ENCODE peak calls at places on chromosomes 12 and 14, in nine cellular contexts. One of them, this sample, is unnamed.

GRCh38 chr14:97180304-97181200 is 383.4 kb downstream of the VRK1 start:
- DNase-seq in DMS79: no peak
- DNase-seq in mucosa of gallbladder: no peak
- DNase-seq in adrenal gland: peak
- DNase-seq in NCI-H1694: no peak
- DNase-seq in AG04450: no peak
- DNase-seq in ACHN: peak
- DNase-seq in stimulated activated CD8-positive, alpha-beta memory T cell treated with anti-CD3 and anti-CD28 coated beads, Interleukin-4, amount 100 ng/mL, for 24 hours: no peak
- DNase-seq in right lobe of liver: no peak
- DNase-seq in this sample: no peak

GRCh38 chr12:57214398-57214781 is 2.2 kb upstream of the NXPH4 start:
- DNase-seq in DMS79: peak
- DNase-seq in adrenal gland: peak
- DNase-seq in AG04450: peak
- DNase-seq in stimulated activated CD8-positive, alpha-beta memory T cell treated with anti-CD3 and anti-CD28 coated beads, Interleukin-4, amount 100 ng/mL, for 24 hours: peak
- DNase-seq in NCI-H1694: peak
- DNase-seq in right lobe of liver: no peak
- DNase-seq in mucosa of gallbladder: peak
- DNase-seq in ACHN: peak
- DNase-seq in this sample: no peak

GRCh38 chr14:51401272-51401671 is 161.2 kb downstream of the TMX1 start:
- DNase-seq in adrenal gland: no peak
- DNase-seq in ACHN: no peak
- DNase-seq in AG04450: no peak
- DNase-seq in DMS79: no peak
- DNase-seq in NCI-H1694: no peak
- DNase-seq in stimulated activated CD8-positive, alpha-beta memory T cell treated with anti-CD3 and anti-CD28 coated beads, Interleukin-4, amount 100 ng/mL, for 24 hours: no peak
- DNase-seq in mucosa of gallbladder: no peak
- DNase-seq in right lobe of liver: no peak
- DNase-seq in this sample: no peak

GRCh38 chr14:69319911-69320310 is 60.0 kb downstream of the GALNT16 start:
- DNase-seq in NCI-H1694: no peak
- DNase-seq in DMS79: no peak
- DNase-seq in mucosa of gallbladder: no peak
- DNase-seq in AG04450: no peak
- DNase-seq in stimulated activated CD8-positive, alpha-beta memory T cell treated with anti-CD3 and anti-CD28 coated beads, Interleukin-4, amount 100 ng/mL, for 24 hours: no peak
- DNase-seq in ACHN: no peak
- DNase-seq in adrenal gland: peak
- DNase-seq in right lobe of liver: peak
- DNase-seq in this sample: no peak

GRCh38 chr12:14884458-14884878 is 1.2 kb downstream of the MGP start:
- DNase-seq in right lobe of liver: peak
- DNase-seq in DMS79: peak
- DNase-seq in ACHN: peak
- DNase-seq in NCI-H1694: peak
- DNase-seq in stimulated activated CD8-positive, alpha-beta memory T cell treated with anti-CD3 and anti-CD28 coated beads, Interleukin-4, amount 100 ng/mL, for 24 hours: peak
- DNase-seq in AG04450: peak
- DNase-seq in mucosa of gallbladder: peak
- DNase-seq in adrenal gland: peak
- DNase-seq in this sample: peak

GRCh38 chr12:100566887-100567637 is 6.4 kb upstream of the GAS2L3 start:
- DNase-seq in DMS79: no peak
- DNase-seq in AG04450: no peak
- DNase-seq in ACHN: no peak
- DNase-seq in right lobe of liver: no peak
- DNase-seq in NCI-H1694: no peak
- DNase-seq in stimulated activated CD8-positive, alpha-beta memory T cell treated with anti-CD3 and anti-CD28 coated beads, Interleukin-4, amount 100 ng/mL, for 24 hours: no peak
- DNase-seq in adrenal gland: peak
- DNase-seq in mucosa of gallbladder: peak
- DNase-seq in this sample: no peak

GRCh38 chr12:67920432-67920831 is 68.8 kb upstream of the IFNG-AS1 start:
- DNase-seq in DMS79: no peak
- DNase-seq in ACHN: no peak
- DNase-seq in adrenal gland: no peak
- DNase-seq in AG04450: no peak
- DNase-seq in mucosa of gallbladder: no peak
- DNase-seq in stimulated activated CD8-positive, alpha-beta memory T cell treated with anti-CD3 and anti-CD28 coated beads, Interleukin-4, amount 100 ng/mL, for 24 hours: no peak
- DNase-seq in right lobe of liver: no peak
- DNase-seq in NCI-H1694: no peak
- DNase-seq in this sample: no peak

GRCh38 chr12:108565976-108566375 is 3.6 kb downstream of the ISCU start:
- DNase-seq in mucosa of gallbladder: peak
- DNase-seq in AG04450: no peak
- DNase-seq in right lobe of liver: peak
- DNase-seq in DMS79: peak
- DNase-seq in adrenal gland: peak
- DNase-seq in ACHN: peak
- DNase-seq in stimulated activated CD8-positive, alpha-beta memory T cell treated with anti-CD3 and anti-CD28 coated beads, Interleukin-4, amount 100 ng/mL, for 24 hours: peak
- DNase-seq in NCI-H1694: peak
- DNase-seq in this sample: peak

GRCh38 chr12:124321556-124322270 is 26.8 kb downstream of the RFLNA start:
- DNase-seq in AG04450: no peak
- DNase-seq in NCI-H1694: no peak
- DNase-seq in mucosa of gallbladder: no peak
- DNase-seq in right lobe of liver: no peak
- DNase-seq in stimulated activated CD8-positive, alpha-beta memory T cell treated with anti-CD3 and anti-CD28 coated beads, Interleukin-4, amount 100 ng/mL, for 24 hours: no peak
- DNase-seq in DMS79: no peak
- DNase-seq in adrenal gland: no peak
- DNase-seq in ACHN: no peak
- DNase-seq in this sample: no peak

GRCh38 chr14:99726538-99727095 is 42.5 kb downstream of the CYP46A1 start:
- DNase-seq in right lobe of liver: peak
- DNase-seq in NCI-H1694: no peak
- DNase-seq in AG04450: no peak
- DNase-seq in stimulated activated CD8-positive, alpha-beta memory T cell treated with anti-CD3 and anti-CD28 coated beads, Interleukin-4, amount 100 ng/mL, for 24 hours: no peak
- DNase-seq in mucosa of gallbladder: no peak
- DNase-seq in DMS79: no peak
- DNase-seq in adrenal gland: peak
- DNase-seq in ACHN: no peak
- DNase-seq in this sample: no peak

GRCh38 chr12:92218394-92219077 is 72.9 kb upstream of the BTG1 start:
- DNase-seq in stimulated activated CD8-positive, alpha-beta memory T cell treated with anti-CD3 and anti-CD28 coated beads, Interleukin-4, amount 100 ng/mL, for 24 hours: no peak
- DNase-seq in mucosa of gallbladder: no peak
- DNase-seq in NCI-H1694: no peak
- DNase-seq in DMS79: no peak
- DNase-seq in adrenal gland: no peak
- DNase-seq in AG04450: no peak
- DNase-seq in right lobe of liver: no peak
- DNase-seq in ACHN: no peak
- DNase-seq in this sample: no peak

GRCh38 chr14:100785626-100786025 is 40.3 kb upstream of the MEG3 start:
- DNase-seq in stimulated activated CD8-positive, alpha-beta memory T cell treated with anti-CD3 and anti-CD28 coated beads, Interleukin-4, amount 100 ng/mL, for 24 hours: no peak
- DNase-seq in NCI-H1694: no peak
- DNase-seq in ACHN: no peak
- DNase-seq in DMS79: no peak
- DNase-seq in right lobe of liver: no peak
- DNase-seq in adrenal gland: no peak
- DNase-seq in AG04450: no peak
- DNase-seq in mucosa of gallbladder: no peak
- DNase-seq in this sample: no peak

GRCh38 chr12:45730842-45731336 is 1.4 kb downstream of the ARID2 start:
- DNase-seq in ACHN: peak
- DNase-seq in stimulated activated CD8-positive, alpha-beta memory T cell treated with anti-CD3 and anti-CD28 coated beads, Interleukin-4, amount 100 ng/mL, for 24 hours: peak
- DNase-seq in mucosa of gallbladder: no peak
- DNase-seq in NCI-H1694: peak
- DNase-seq in adrenal gland: no peak
- DNase-seq in AG04450: no peak
- DNase-seq in DMS79: peak
- DNase-seq in right lobe of liver: no peak
- DNase-seq in this sample: no peak

GRCh38 chr12:90712671-90713070 is 242.3 kb downstream of the CCER1 start:
- DNase-seq in mucosa of gallbladder: no peak
- DNase-seq in AG04450: no peak
- DNase-seq in right lobe of liver: no peak
- DNase-seq in NCI-H1694: no peak
- DNase-seq in DMS79: no peak
- DNase-seq in ACHN: peak
- DNase-seq in stimulated activated CD8-positive, alpha-beta memory T cell treated with anti-CD3 and anti-CD28 coated beads, Interleukin-4, amount 100 ng/mL, for 24 hours: no peak
- DNase-seq in adrenal gland: no peak
- DNase-seq in this sample: peak

GRCh38 chr14:76780875-76781647 is 19.8 kb downstream of the VASH1 start:
- DNase-seq in AG04450: no peak
- DNase-seq in mucosa of gallbladder: no peak
- DNase-seq in stimulated activated CD8-positive, alpha-beta memory T cell treated with anti-CD3 and anti-CD28 coated beads, Interleukin-4, amount 100 ng/mL, for 24 hours: no peak
- DNase-seq in right lobe of liver: no peak
- DNase-seq in DMS79: no peak
- DNase-seq in NCI-H1694: no peak
- DNase-seq in ACHN: no peak
- DNase-seq in adrenal gland: peak
- DNase-seq in this sample: no peak

GRCh38 chr12:114274131-114274530 is 131.8 kb downstream of the TBX5 start:
- DNase-seq in adrenal gland: no peak
- DNase-seq in NCI-H1694: peak
- DNase-seq in AG04450: no peak
- DNase-seq in ACHN: no peak
- DNase-seq in DMS79: peak
- DNase-seq in stimulated activated CD8-positive, alpha-beta memory T cell treated with anti-CD3 and anti-CD28 coated beads, Interleukin-4, amount 100 ng/mL, for 24 hours: no peak
- DNase-seq in right lobe of liver: no peak
- DNase-seq in mucosa of gallbladder: no peak
- DNase-seq in this sample: no peak

GRCh38 chr14:34465069-34465859 is 3.2 kb upstream of the SPTSSA start:
- DNase-seq in adrenal gland: no peak
- DNase-seq in AG04450: no peak
- DNase-seq in stimulated activated CD8-positive, alpha-beta memory T cell treated with anti-CD3 and anti-CD28 coated beads, Interleukin-4, amount 100 ng/mL, for 24 hours: no peak
- DNase-seq in mucosa of gallbladder: no peak
- DNase-seq in NCI-H1694: no peak
- DNase-seq in right lobe of liver: no peak
- DNase-seq in ACHN: peak
- DNase-seq in DMS79: no peak
- DNase-seq in this sample: no peak

GRCh38 chr12:124457287-124458219 is 109.9 kb downstream of the NCOR2 start:
- DNase-seq in stimulated activated CD8-positive, alpha-beta memory T cell treated with anti-CD3 and anti-CD28 coated beads, Interleukin-4, amount 100 ng/mL, for 24 hours: no peak
- DNase-seq in AG04450: no peak
- DNase-seq in DMS79: no peak
- DNase-seq in NCI-H1694: no peak
- DNase-seq in mucosa of gallbladder: peak
- DNase-seq in ACHN: no peak
- DNase-seq in right lobe of liver: no peak
- DNase-seq in adrenal gland: peak
- DNase-seq in this sample: no peak

GRCh38 chr12:11827096-11827841 is 177.8 kb downstream of the ETV6 start:
- DNase-seq in ACHN: no peak
- DNase-seq in adrenal gland: peak
- DNase-seq in mucosa of gallbladder: no peak
- DNase-seq in AG04450: no peak
- DNase-seq in DMS79: no peak
- DNase-seq in right lobe of liver: no peak
- DNase-seq in stimulated activated CD8-positive, alpha-beta memory T cell treated with anti-CD3 and anti-CD28 coated beads, Interleukin-4, amount 100 ng/mL, for 24 hours: no peak
- DNase-seq in NCI-H1694: no peak
- DNase-seq in this sample: no peak

GRCh38 chr14:91417134-91417982 is at the start of gene CCDC88C:
- DNase-seq in AG04450: no peak
- DNase-seq in mucosa of gallbladder: peak
- DNase-seq in stimulated activated CD8-positive, alpha-beta memory T cell treated with anti-CD3 and anti-CD28 coated beads, Interleukin-4, amount 100 ng/mL, for 24 hours: peak
- DNase-seq in right lobe of liver: peak
- DNase-seq in NCI-H1694: peak
- DNase-seq in adrenal gland: peak
- DNase-seq in ACHN: peak
- DNase-seq in DMS79: no peak
- DNase-seq in this sample: no peak

GRCh38 chr12:106428379-106428778 is 70.8 kb downstream of the POLR3B start:
- DNase-seq in DMS79: no peak
- DNase-seq in adrenal gland: peak
- DNase-seq in NCI-H1694: peak
- DNase-seq in stimulated activated CD8-positive, alpha-beta memory T cell treated with anti-CD3 and anti-CD28 coated beads, Interleukin-4, amount 100 ng/mL, for 24 hours: no peak
- DNase-seq in right lobe of liver: peak
- DNase-seq in AG04450: no peak
- DNase-seq in mucosa of gallbladder: no peak
- DNase-seq in ACHN: no peak
- DNase-seq in this sample: no peak

GRCh38 chr12:121789233-121789781 is 4.2 kb downstream of the RHOF start:
- DNase-seq in AG04450: no peak
- DNase-seq in right lobe of liver: no peak
- DNase-seq in ACHN: no peak
- DNase-seq in stimulated activated CD8-positive, alpha-beta memory T cell treated with anti-CD3 and anti-CD28 coated beads, Interleukin-4, amount 100 ng/mL, for 24 hours: no peak
- DNase-seq in NCI-H1694: no peak
- DNase-seq in mucosa of gallbladder: no peak
- DNase-seq in DMS79: no peak
- DNase-seq in adrenal gland: no peak
- DNase-seq in this sample: no peak

GRCh38 chr14:73728106-73729014 is 14.2 kb upstream of the PNMA1 start:
- DNase-seq in NCI-H1694: peak
- DNase-seq in AG04450: no peak
- DNase-seq in stimulated activated CD8-positive, alpha-beta memory T cell treated with anti-CD3 and anti-CD28 coated beads, Interleukin-4, amount 100 ng/mL, for 24 hours: peak
- DNase-seq in right lobe of liver: peak
- DNase-seq in mucosa of gallbladder: peak
- DNase-seq in adrenal gland: peak
- DNase-seq in DMS79: peak
- DNase-seq in ACHN: peak
- DNase-seq in this sample: no peak

GRCh38 chr14:59695198-59695597 is 118.6 kb upstream of the CCDC175 start:
- DNase-seq in AG04450: no peak
- DNase-seq in adrenal gland: peak
- DNase-seq in ACHN: no peak
- DNase-seq in right lobe of liver: no peak
- DNase-seq in mucosa of gallbladder: no peak
- DNase-seq in DMS79: no peak
- DNase-seq in stimulated activated CD8-positive, alpha-beta memory T cell treated with anti-CD3 and anti-CD28 coated beads, Interleukin-4, amount 100 ng/mL, for 24 hours: no peak
- DNase-seq in NCI-H1694: no peak
- DNase-seq in this sample: no peak

GRCh38 chr12:2284857-2285256 is 232.1 kb downstream of the CACNA1C start:
- DNase-seq in NCI-H1694: peak
- DNase-seq in ACHN: peak
- DNase-seq in adrenal gland: peak
- DNase-seq in stimulated activated CD8-positive, alpha-beta memory T cell treated with anti-CD3 and anti-CD28 coated beads, Interleukin-4, amount 100 ng/mL, for 24 hours: no peak
- DNase-seq in DMS79: peak
- DNase-seq in right lobe of liver: peak
- DNase-seq in mucosa of gallbladder: peak
- DNase-seq in AG04450: no peak
- DNase-seq in this sample: no peak

This sample was measured in epithelial cell of proximal tubule.